ENCODE peak calls at places on chromosomes 6 and 20, in four cellular contexts. V is neural progenitor cell, E is heart right ventricle, O is heart left ventricle. W is an unnamed sample. For H3K4me1, the result is how much of the 10 kb centered on the place peaks cover.

GRCh38 chr20:63884506-63885263 is 10.2 kb upstream of the DNAJC5 start:
- DNase-seq in V (no peak), E (peak), O (peak), W (no peak)

GRCh38 chr6:25186919-25187318 is 92.3 kb upstream of the CARMIL1 start:
- DNase-seq in V (no peak), E (no peak), O (no peak), W (no peak)

GRCh38 chr6:64293298-64293697 is 657.7 kb downstream of the PHF3 start:
- DNase-seq in V (no peak), E (no peak), O (no peak), W (no peak)

GRCh38 chr6:138970159-138970558 is 17.9 kb downstream of the REPS1 start:
- DNase-seq in V (no peak), E (no peak), O (no peak), W (no peak)

GRCh38 chr6:83199865-83200230 is 6.7 kb downstream of the RWDD2A start:
- DNase-seq in V (no peak), E (no peak), O (no peak), W (no peak)

GRCh38 chr6:49142422-49143151 is 320.5 kb downstream of the MMUT start:
- DNase-seq in V (peak), E (no peak), O (no peak), W (no peak)

GRCh38 chr6:81682238-81682795 is 70.2 kb downstream of the TENT5A start:
- DNase-seq in V (no peak), E (no peak), O (no peak), W (no peak)

GRCh38 chr20:17611540-17612286 is 41.8 kb downstream of the DSTN start:
- DNase-seq in V (peak), E (no peak), O (no peak), W (no peak)

GRCh38 chr6:84466521-84466920 is 239.1 kb upstream of the CEP162 start:
- DNase-seq in V (no peak), E (no peak), O (no peak), W (no peak)

GRCh38 chr6:101003075-101003474 is 121.9 kb upstream of the ASCC3 start:
- DNase-seq in V (no peak), E (no peak), O (no peak), W (no peak)

GRCh38 chr20:4095639-4096038 is 80.3 kb upstream of the RNF24 start:
- DNase-seq in V (no peak), E (no peak), O (no peak), W (no peak)

GRCh38 chr6:33632603-33633039 is 11.5 kb downstream of the ITPR3 start:
- DNase-seq in V (peak), E (peak), O (no peak), W (peak)

GRCh38 chr6:158640519-158640918 is 4.0 kb downstream of the DYNLT1 start:
- DNase-seq in V (no peak), E (no peak), O (no peak), W (no peak)

GRCh38 chr6:74651948-74652347 is 553.9 kb downstream of the COL12A1 start:
- DNase-seq in V (no peak), E (no peak), O (no peak), W (no peak)

GRCh38 chr20:16107172-16107870 is 465.9 kb downstream of the KIF16B start:
- DNase-seq in V (peak), E (no peak), O (no peak), W (no peak)

GRCh38 chr20:47606414-47607207 is 104.9 kb downstream of the NCOA3 start:
- DNase-seq in V (no peak), E (no peak), O (no peak), W (no peak)

GRCh38 chr6:45663181-45664180 is 285.7 kb upstream of the SUPT3H start:
- DNase-seq in V (peak), E (peak), O (peak), W (peak)

GRCh38 chr20:37670426-37670825 is 23.4 kb upstream of the CTNNBL1 start:
- DNase-seq in V (peak), E (peak), O (no peak), W (peak)

GRCh38 chr20:2693286-2693995 is 861 bp downstream of the EBF4 start:
- DNase-seq in V (peak), E (peak), O (peak), W (peak)

GRCh38 chr6:134052776-134053120 is 324 bp upstream of the SLC2A12 start:
- DNase-seq in V (no peak), E (no peak), O (no peak), W (no peak)

GRCh38 chr6:115986026-115986425 is 74.7 kb downstream of the FRK start:
- DNase-seq in V (no peak), E (no peak), O (no peak), W (no peak)

GRCh38 chr6:129692467-129692866 is 17.5 kb downstream of the ARHGAP18 start:
- DNase-seq in V (no peak), E (no peak), O (no peak), W (no peak)

GRCh38 chr6:89655122-89655521 is 16.6 kb upstream of the LYRM2 start:
- DNase-seq in V (no peak), E (no peak), O (no peak), W (no peak)

GRCh38 chr6:89649682-89650081 is 11.1 kb upstream of the LYRM2 start:
- DNase-seq in V (no peak), E (no peak), O (no peak), W (no peak)

GRCh38 chr6:89644864-89645263 is 6.3 kb upstream of the LYRM2 start:
- DNase-seq in V (no peak), E (no peak), O (no peak), W (no peak)

DNA sequence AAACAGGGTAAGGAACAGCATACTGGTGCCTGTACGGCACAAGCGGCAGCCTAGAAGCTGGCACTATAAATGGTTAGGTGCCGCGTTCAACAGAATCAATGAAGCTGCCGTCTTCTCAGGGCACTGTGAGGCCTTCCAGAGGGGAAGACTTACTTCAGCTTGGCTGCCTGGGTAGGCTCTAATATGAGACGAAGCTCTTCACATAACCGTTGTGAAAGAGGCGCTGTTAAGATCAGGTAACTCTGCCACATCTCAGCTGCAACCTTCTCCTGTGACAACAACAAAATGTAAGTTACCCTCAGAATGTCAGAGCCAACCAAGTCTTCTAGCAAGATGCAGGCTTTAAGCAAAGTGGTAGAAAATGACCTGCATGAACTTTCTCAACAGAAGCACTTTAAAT is 12.0 kb upstream of the LYRM2 start:
- DNase-seq in V (no peak), E (no peak), O (no peak), W (no peak)
- H3K4me1 ChIP-seq in V (under half), E (under half), O (under half), W (under half)

GRCh38 chr6:99434702-99435530 is 9.8 kb upstream of the PNISR start:
- DNase-seq in V (no peak), E (no peak), O (no peak), W (no peak)

GRCh38 chr6:99426454-99426762 is 1.3 kb upstream of the PNISR start:
- DNase-seq in V (no peak), E (no peak), O (no peak), W (no peak)

GRCh38 chr6:99427988-99428387 is 2.9 kb upstream of the PNISR start:
- DNase-seq in V (no peak), E (no peak), O (no peak), W (no peak)

GRCh38 chr6:99432877-99433276 is 7.8 kb upstream of the PNISR start:
- DNase-seq in V (peak), E (no peak), O (no peak), W (peak)

GRCh38 chr6:99431901-99432300 is 6.8 kb upstream of the PNISR start:
- DNase-seq in V (no peak), E (no peak), O (no peak), W (no peak)
- TF ChIP-seq CTCF in V (no peak), E (no peak), O (no peak), W (no peak)

GRCh38 chr20:8805737-8806442 is 263.0 kb upstream of the PLCB4 start:
- DNase-seq in V (no peak), E (no peak), O (no peak), W (no peak)

GRCh38 chr20:8798505-8798904 is 270.4 kb upstream of the PLCB4 start:
- DNase-seq in V (no peak), E (no peak), O (no peak), W (no peak)

GRCh38 chr20:8800089-8800488 is 268.8 kb upstream of the PLCB4 start:
- DNase-seq in V (no peak), E (no peak), O (no peak), W (no peak)

GRCh38 chr20:8803065-8803464 is 265.8 kb upstream of the PLCB4 start:
- DNase-seq in V (no peak), E (no peak), O (no peak), W (no peak)

GRCh38 chr20:8801686-8802085 is 267.2 kb upstream of the PLCB4 start:
- DNase-seq in V (no peak), E (no peak), O (no peak), W (no peak)
- H3K4me3 ChIP-seq in V (no peak), E (no peak), O (no peak), W (no peak)

GRCh38 chr6:41577356-41577864 is 31.2 kb downstream of the FOXP4 start:
- DNase-seq in V (no peak), E (no peak), O (no peak), W (no peak)
- H3K4me1 ChIP-seq in V (half or more), E (half or more), O (under half), W (half or more)

W was measured in thyroid gland.